ENCODE peak calls at places on chromosomes 16 and 17, in five cellular contexts. V is ELR, X is stromal cell of bone marrow, W is NCI-H1092, G is progenitor cell of endocrine pancreas. U is an unnamed sample.

GRCh38 chr17:8598913-8599312 is 31.6 kb downstream of the MYH10 start:
- DNase-seq in X (no peak), G (no peak), W (no peak), V (no peak), U (no peak)

GRCh38 chr17:69012895-69013805 is 47.6 kb downstream of the ABCA9 start:
- DNase-seq in G (no peak), V (peak), X (peak), W (no peak), U (no peak)

GRCh38 chr17:18045691-18046090 is 6.5 kb downstream of the GID4 start:
- DNase-seq in W (no peak), V (no peak), X (no peak), G (no peak), U (no peak)

GRCh38 chr17:57972151-57972550 is 15.9 kb downstream of the VEZF1 start:
- DNase-seq in G (no peak), V (no peak), W (no peak), X (no peak), U (no peak)

GRCh38 chr17:49546546-49547535 is 28.8 kb upstream of the NXPH3 start:
- DNase-seq in V (no peak), G (no peak), W (no peak), X (no peak), U (no peak)

GRCh38 chr17:41338961-41339485 is 11.6 kb downstream of the KRT33A start:
- DNase-seq in W (no peak), V (peak), G (no peak), X (no peak), U (no peak)

GRCh38 chr17:82596837-82597672 is 51.2 kb downstream of the WDR45B start:
- DNase-seq in V (no peak), G (no peak), X (no peak), W (no peak), U (no peak)

GRCh38 chr16:23257682-23258081 is 44.4 kb upstream of the SCNN1B start:
- DNase-seq in X (no peak), W (no peak), V (no peak), G (no peak), U (no peak)

GRCh38 chr17:71632328-71632727 is 488.5 kb upstream of the SOX9 start:
- DNase-seq in V (peak), X (peak), G (no peak), W (peak), U (peak)

GRCh38 chr16:6016530-6017184 is 919.1 kb upstream of the EEF2KMT start:
- DNase-seq in W (no peak), V (peak), X (no peak), G (no peak), U (no peak)

GRCh38 chr17:15171433-15172047 is 93.6 kb downstream of the PMP22 start:
- DNase-seq in V (peak), G (peak), W (no peak), X (peak), U (no peak)

GRCh38 chr16:89402962-89403361 is 87.4 kb downstream of the ANKRD11 start:
- DNase-seq in W (no peak), V (peak), G (no peak), X (no peak), U (no peak)